ENCODE peak calls at places on chromosomes 12 and 14, in nine cellular contexts. P, B, R, T, J, Z, Y, N and V are unnamed samples.

GRCh38 chr12:46456356-46457334 is 84.1 kb upstream of the SLC38A2 start:
- DNase-seq in P (no peak), B (no peak), R (no peak), T (no peak), J (peak), Z (no peak), Y (no peak), N (no peak), V (no peak)

GRCh38 chr12:31118831-31119530 is 45.3 kb downstream of the DDX11 start:
- DNase-seq in P (no peak), B (no peak), R (peak), T (peak), J (peak), Z (no peak), Y (no peak), N (no peak), V (peak)

GRCh38 chr14:75559451-75560187 is 18.8 kb upstream of the FLVCR2 start:
- DNase-seq in P (peak), B (no peak), R (peak), T (no peak), J (peak), Z (no peak), Y (no peak), N (no peak), V (peak)

GRCh38 chr14:101004954-101005353 is 101.4 kb upstream of the RTL1 start:
- DNase-seq in P (no peak), B (no peak), R (no peak), T (no peak), J (peak), Z (no peak), Y (no peak), N (no peak), V (no peak)

GRCh38 chr14:61646366-61647101 is 48.8 kb upstream of the HIF1A start:
- DNase-seq in P (no peak), B (no peak), R (no peak), T (no peak), J (peak), Z (no peak), Y (no peak), N (no peak), V (no peak)

GRCh38 chr12:49689785-49690184 is 17.4 kb downstream of the FMNL3 start:
- DNase-seq in P (no peak), B (no peak), R (no peak), T (no peak), J (no peak), Z (no peak), Y (no peak), N (no peak), V (no peak)

GRCh38 chr14:71358209-71358931 is 451.1 kb downstream of the PCNX1 start:
- DNase-seq in P (no peak), B (no peak), R (no peak), T (no peak), J (peak), Z (no peak), Y (no peak), N (no peak), V (no peak)

GRCh38 chr12:56271031-56271430 is 4.3 kb downstream of the COQ10A start:
- DNase-seq in P (no peak), B (no peak), R (peak), T (no peak), J (peak), Z (no peak), Y (no peak), N (no peak), V (no peak)

GRCh38 chr12:100404769-100405407 is 48.0 kb downstream of the SLC17A8 start:
- DNase-seq in P (no peak), B (no peak), R (no peak), T (peak), J (peak), Z (peak), Y (no peak), N (no peak), V (no peak)

GRCh38 chr12:15856097-15856982 is 25.8 kb upstream of the STRAP start:
- DNase-seq in P (peak), B (no peak), R (peak), T (peak), J (peak), Z (peak), Y (no peak), N (no peak), V (no peak)

GRCh38 chr14:95255013-95255412 is 64.7 kb downstream of the CLMN start:
- DNase-seq in P (no peak), B (no peak), R (no peak), T (no peak), J (no peak), Z (no peak), Y (no peak), N (peak), V (no peak)

GRCh38 chr14:75877292-75877691 is 104.5 kb downstream of the TGFB3 start:
- DNase-seq in P (no peak), B (no peak), R (no peak), T (no peak), J (peak), Z (no peak), Y (peak), N (no peak), V (no peak)

GRCh38 chr12:12249216-12250050 is 17.4 kb downstream of the LRP6 start:
- DNase-seq in P (no peak), B (no peak), R (no peak), T (no peak), J (no peak), Z (no peak), Y (no peak), N (no peak), V (no peak)

GRCh38 chr14:99566009-99566389 is 38.0 kb downstream of the CCDC85C start:
- DNase-seq in P (peak), B (no peak), R (no peak), T (no peak), J (no peak), Z (no peak), Y (no peak), N (no peak), V (no peak)

GRCh38 chr12:21413369-21414277 is 23.8 kb upstream of the PYROXD1 start:
- DNase-seq in P (no peak), B (no peak), R (peak), T (no peak), J (no peak), Z (no peak), Y (no peak), N (no peak), V (no peak)

GRCh38 chr14:52735921-52736489 is 6.0 kb downstream of the STYX start:
- DNase-seq in P (no peak), B (no peak), R (no peak), T (peak), J (no peak), Z (no peak), Y (no peak), N (no peak), V (no peak)

GRCh38 chr14:96889091-96889490 is 91.9 kb downstream of the VRK1 start:
- DNase-seq in P (no peak), B (no peak), R (no peak), T (no peak), J (no peak), Z (no peak), Y (no peak), N (no peak), V (no peak)

GRCh38 chr12:125633686-125634085 is 568.5 kb downstream of the AACS start:
- DNase-seq in P (no peak), B (no peak), R (no peak), T (no peak), J (no peak), Z (no peak), Y (no peak), N (no peak), V (no peak)

GRCh38 chr14:72714871-72715214 is 179.1 kb downstream of the DPF3 start:
- DNase-seq in P (no peak), B (no peak), R (no peak), T (no peak), J (no peak), Z (no peak), Y (no peak), N (no peak), V (no peak)

GRCh38 chr14:64391113-64391725 is 3.1 kb downstream of the MTHFD1 start:
- DNase-seq in P (no peak), B (no peak), R (no peak), T (no peak), J (no peak), Z (no peak), Y (no peak), N (no peak), V (no peak)

GRCh38 chr12:121388421-121388981 is 11.4 kb upstream of the RNF34 start:
- DNase-seq in P (no peak), B (no peak), R (no peak), T (no peak), J (peak), Z (no peak), Y (no peak), N (no peak), V (no peak)

GRCh38 chr14:28936601-28937000 is 170.0 kb downstream of the FOXG1 start:
- DNase-seq in P (no peak), B (no peak), R (no peak), T (no peak), J (no peak), Z (no peak), Y (no peak), N (no peak), V (no peak)

GRCh38 chr12:52235001-52235760 is 2.1 kb downstream of the KRT7 start:
- DNase-seq in P (peak), B (no peak), R (no peak), T (no peak), J (no peak), Z (no peak), Y (no peak), N (no peak), V (peak)
- H3K27ac ChIP-seq in P (peak), B (no peak), R (peak), T (no peak), J (no peak), Z (no peak), Y (no peak), N (no peak), V (peak)

GRCh38 chr12:5176058-5176457 is 132.4 kb downstream of the KCNA5 start:
- DNase-seq in P (no peak), B (no peak), R (no peak), T (no peak), J (no peak), Z (no peak), Y (no peak), N (no peak), V (no peak)
- H3K27ac ChIP-seq in P (no peak), B (no peak), R (no peak), T (no peak), J (no peak), Z (no peak), Y (no peak), N (no peak), V (no peak)

DNA sequence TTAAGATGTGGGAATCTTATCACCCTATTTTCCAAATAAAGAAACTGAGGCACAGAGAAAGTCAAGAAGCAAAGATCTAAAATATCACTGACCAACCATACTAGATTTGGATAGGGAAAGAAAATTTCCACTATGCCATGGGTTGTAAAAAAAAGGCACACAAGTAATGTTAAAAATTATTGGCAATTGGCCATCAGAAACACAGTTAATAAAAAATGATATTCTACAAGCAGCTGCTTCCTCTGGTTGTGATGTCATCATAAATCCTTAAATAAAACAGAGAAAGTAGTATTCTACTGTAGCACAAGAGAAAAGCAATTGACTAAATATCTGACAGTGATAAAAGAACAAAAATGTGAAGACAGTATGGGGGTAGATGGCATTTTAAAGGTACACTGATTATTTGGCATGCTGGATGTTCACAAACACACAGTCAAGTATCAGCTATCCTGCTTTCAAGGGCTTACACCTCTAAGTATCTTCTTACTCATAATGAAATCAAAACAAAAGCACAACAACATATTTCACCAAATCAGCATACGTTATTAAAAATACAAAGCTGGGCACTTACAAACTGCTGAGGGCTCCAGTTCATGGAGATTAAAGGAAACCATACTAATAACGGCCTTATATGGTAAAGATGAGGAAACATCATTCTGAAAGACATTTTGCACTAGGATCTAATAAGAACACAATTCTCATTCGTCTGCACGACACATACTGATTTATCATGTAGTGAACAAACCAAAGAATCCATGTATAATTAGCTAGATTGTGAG is 45.7 kb downstream of the CORO1C start:
- DNase-seq in P (no peak), B (no peak), R (no peak), T (no peak), J (peak), Z (no peak), Y (no peak), N (no peak), V (no peak)
- H3K27ac ChIP-seq in P (no peak), B (peak), R (peak), T (no peak), J (peak), Z (no peak), Y (peak), N (peak), V (no peak)

DNA sequence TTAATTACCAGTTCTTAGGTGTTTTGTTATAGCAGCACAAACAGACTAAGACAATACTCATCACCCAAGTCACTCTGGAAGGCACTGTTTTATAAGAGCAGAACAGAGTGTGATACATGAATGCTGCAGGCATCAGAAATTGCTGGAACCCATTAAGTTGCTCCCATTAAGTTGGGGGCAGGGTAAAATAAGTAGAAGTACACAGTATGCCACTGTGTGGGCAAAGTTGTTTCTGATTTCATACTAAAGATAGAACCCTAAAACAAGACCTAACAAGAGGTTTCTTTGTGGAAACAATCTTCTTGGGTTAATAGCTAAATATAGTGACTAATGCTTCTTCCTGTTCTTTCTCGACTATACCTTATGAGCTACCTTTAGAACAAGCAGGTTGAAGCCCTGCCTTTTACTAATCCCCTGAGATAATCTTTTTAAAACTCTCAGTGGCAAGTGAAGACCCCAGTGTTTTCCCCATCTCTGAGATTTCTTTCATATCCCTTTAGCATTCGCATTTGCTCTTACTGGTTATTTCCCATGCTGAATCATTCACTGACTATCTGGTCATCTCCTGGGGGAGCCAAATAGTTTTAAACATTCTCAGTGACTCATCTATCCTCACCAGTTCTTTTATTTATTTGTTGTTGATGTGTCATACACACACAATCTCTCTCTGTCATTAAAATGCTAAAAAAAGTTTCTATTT is 52.3 kb downstream of the SOCS2 start:
- DNase-seq in P (peak), B (no peak), R (peak), T (no peak), J (peak), Z (no peak), Y (no peak), N (no peak), V (no peak)
- H3K27ac ChIP-seq in P (peak), B (no peak), R (peak), T (no peak), J (peak), Z (no peak), Y (no peak), N (no peak), V (no peak)

DNA sequence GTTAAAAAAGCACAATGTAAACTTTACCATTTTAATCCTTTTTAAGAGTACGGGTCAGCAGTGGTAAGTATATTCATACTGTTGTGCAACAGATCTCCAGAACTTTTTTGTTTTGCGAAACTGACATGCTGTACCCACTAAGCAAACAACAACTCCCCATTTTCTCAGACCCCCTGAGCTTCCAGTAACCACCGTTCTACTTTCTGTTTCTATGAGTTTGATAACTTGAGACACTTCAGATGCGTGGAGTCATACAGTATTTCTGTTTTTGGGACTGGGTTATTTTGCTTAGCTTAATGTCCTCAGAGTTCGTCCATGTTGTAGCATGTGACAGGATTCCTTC is 38.0 kb downstream of the CHST11 start:
- DNase-seq in P (no peak), B (no peak), R (no peak), T (no peak), J (peak), Z (no peak), Y (no peak), N (no peak), V (no peak)
- H3K27ac ChIP-seq in P (no peak), B (peak), R (no peak), T (no peak), J (peak), Z (peak), Y (no peak), N (peak), V (no peak)

DNA sequence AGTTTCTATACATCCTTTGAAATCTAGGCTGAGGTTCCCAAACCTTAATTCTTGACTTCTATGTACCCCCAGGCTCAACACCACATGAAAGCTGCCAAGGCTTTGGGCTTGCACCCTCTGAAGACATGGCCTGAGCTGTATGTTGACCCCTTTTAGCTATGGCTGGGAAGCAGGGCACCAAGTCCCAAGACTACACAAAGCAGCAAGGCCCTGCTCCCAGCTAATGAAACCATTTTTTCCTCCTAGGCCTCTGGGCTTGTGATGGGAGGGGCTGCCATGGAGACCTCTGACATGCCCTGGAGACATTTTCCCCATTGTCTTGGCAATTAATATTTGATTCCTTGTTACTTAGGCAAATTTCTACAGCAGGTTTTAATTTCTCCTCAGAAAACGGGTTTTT is 207.0 kb downstream of the ADAMTS20 start:
- DNase-seq in P (no peak), B (no peak), R (no peak), T (no peak), J (no peak), Z (no peak), Y (no peak), N (no peak), V (no peak)
- H3K27ac ChIP-seq in P (no peak), B (no peak), R (no peak), T (no peak), J (no peak), Z (no peak), Y (no peak), N (no peak), V (no peak)

GRCh38 chr14:68630611-68631013 is 162.3 kb downstream of the ZFP36L1 start:
- DNase-seq in P (peak), B (no peak), R (no peak), T (no peak), J (peak), Z (no peak), Y (no peak), N (peak), V (no peak)

GRCh38 chr14:68628605-68629310 is 164.1 kb downstream of the ZFP36L1 start:
- DNase-seq in P (peak), B (no peak), R (no peak), T (no peak), J (no peak), Z (peak), Y (no peak), N (peak), V (no peak)

GRCh38 chr14:68631058-68631690 is 161.7 kb downstream of the ZFP36L1 start:
- DNase-seq in P (peak), B (no peak), R (no peak), T (no peak), J (no peak), Z (no peak), Y (no peak), N (peak), V (no peak)

GRCh38 chr14:68631691-68632590 is 160.9 kb downstream of the ZFP36L1 start:
- DNase-seq in P (peak), B (no peak), R (no peak), T (no peak), J (no peak), Z (no peak), Y (no peak), N (peak), V (no peak)

DNA sequence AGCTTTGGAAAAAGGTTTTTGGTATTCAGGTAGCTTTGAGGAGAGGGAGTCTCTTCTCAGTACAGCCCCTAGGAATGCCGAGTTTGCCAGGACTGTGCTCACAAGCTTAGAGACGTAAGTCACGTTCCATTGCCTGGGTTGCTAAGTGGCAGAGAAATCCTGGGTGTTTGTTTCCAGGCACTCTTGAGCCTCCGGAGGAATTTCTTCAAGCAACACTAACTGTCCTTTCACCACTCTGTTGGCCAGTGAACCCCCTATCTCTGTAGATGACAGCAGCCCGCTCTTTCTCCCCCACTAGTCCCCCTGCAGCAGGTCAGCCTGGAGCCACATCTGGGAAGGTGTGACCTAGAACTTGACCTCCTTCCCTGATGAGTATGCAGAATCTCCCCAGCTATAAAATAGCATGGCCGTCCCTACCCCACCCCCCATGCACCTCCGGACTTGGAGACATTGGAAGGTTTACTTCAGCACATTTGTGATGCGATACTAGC is 162.7 kb downstream of the ZFP36L1 start:
- DNase-seq in P (peak), B (no peak), R (no peak), T (no peak), J (no peak), Z (no peak), Y (no peak), N (peak), V (no peak)
- H3K27ac ChIP-seq in P (peak), B (peak), R (peak), T (no peak), J (no peak), Z (no peak), Y (no peak), N (peak), V (no peak)

DNA sequence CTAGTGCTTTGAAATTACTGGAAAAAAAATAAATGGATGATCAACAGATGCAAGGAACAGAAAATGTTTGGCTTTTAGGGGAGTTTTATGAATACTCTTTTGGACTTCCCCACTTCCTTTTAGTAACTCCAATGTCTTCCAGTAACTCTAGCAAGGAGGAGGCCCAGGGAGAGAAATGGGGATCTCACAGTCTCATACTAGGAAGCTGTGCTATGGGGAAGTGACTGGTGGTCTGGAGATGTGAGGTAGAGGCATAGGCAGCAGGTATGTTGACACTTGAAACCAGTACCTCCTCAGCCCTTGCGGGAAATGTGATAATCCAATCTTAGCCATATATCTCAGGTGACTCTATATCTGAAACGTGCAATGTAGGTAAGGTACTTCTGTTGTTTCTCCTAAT is 68.1 kb downstream of the CRADD start:
- DNase-seq in P (no peak), B (no peak), R (no peak), T (no peak), J (no peak), Z (no peak), Y (no peak), N (no peak), V (no peak)
- H3K27ac ChIP-seq in P (no peak), B (no peak), R (no peak), T (no peak), J (no peak), Z (no peak), Y (no peak), N (no peak), V (no peak)